ENCODE peak calls at places on chromosomes 16 and 17, in eight cellular contexts. M is choroid plexus epithelial cell; H is tibial artery; F is CD4-positive, alpha-beta memory T cell; Q is DMS 273 treated with DMSO at 0.1 percent for 48 hours; S is hippocampal formation; N is activated CD4-positive, alpha-beta T cell treated with anti-CD3 and anti-CD28 coated beads for 24 hours; J is BE2C. K is an unnamed sample.
A peak's percentile ranks its signal among the peaks of the same experiment; 100 is the strongest.

GRCh38 chr16:2148714-2149629 is 547 bp downstream of the RAB26 start:
- DNase-seq in M (no peak), H (no peak), F (peak; percentile 26), Q (peak; percentile 54), S (no peak), N (no peak), J (no peak), K (no peak)

GRCh38 chr17:60959696-60960095 is 282.0 kb downstream of the BCAS3 start:
- DNase-seq in M (peak; percentile 30), H (no peak), F (no peak), Q (no peak), S (no peak), N (no peak), J (no peak), K (no peak)

GRCh38 chr16:15955425-15955824 is 6.0 kb downstream of the ABCC1 start:
- DNase-seq in M (no peak), H (no peak), F (no peak), Q (no peak), S (no peak), N (no peak), J (no peak), K (no peak)

GRCh38 chr16:59042296-59042695 is 308.2 kb upstream of the GOT2 start:
- DNase-seq in M (no peak), H (no peak), F (no peak), Q (no peak), S (no peak), N (no peak), J (no peak), K (no peak)

GRCh38 chr16:84484579-84485254 is 19.7 kb downstream of the MEAK7 start:
- DNase-seq in M (peak; percentile 82), H (peak; percentile 38), F (no peak), Q (no peak), S (peak; percentile 74), N (no peak), J (peak; percentile 68), K (no peak)

GRCh38 chr17:42969006-42969581 is 4.8 kb upstream of the AARSD1 start:
- DNase-seq in M (peak; percentile 37), H (no peak), F (no peak), Q (no peak), S (no peak), N (no peak), J (no peak), K (no peak)

GRCh38 chr17:82432017-82432416 is 13.6 kb upstream of the OGFOD3 start:
- DNase-seq in M (no peak), H (no peak), F (no peak), Q (peak; percentile 10), S (no peak), N (no peak), J (no peak), K (no peak)

GRCh38 chr17:31216053-31216751 is 80.8 kb downstream of the OMG start:
- DNase-seq in M (peak; percentile 89), H (no peak), F (peak; percentile 21), Q (peak; percentile 16), S (no peak), N (no peak), J (no peak), K (peak; percentile 20)

GRCh38 chr16:72819345-72819744 is 228.6 kb downstream of the ZFHX3 start:
- DNase-seq in M (peak; percentile 63), H (no peak), F (no peak), Q (no peak), S (no peak), N (no peak), J (no peak), K (no peak)

GRCh38 chr16:83205896-83206295 is 579.1 kb downstream of the CDH13 start:
- DNase-seq in M (peak; percentile 63), H (no peak), F (no peak), Q (no peak), S (no peak), N (no peak), J (no peak), K (no peak)

GRCh38 chr16:82043680-82044584 is 8.9 kb downstream of the HSD17B2 start:
- DNase-seq in M (peak; percentile 74), H (no peak), F (no peak), Q (peak; percentile 6), S (no peak), N (no peak), J (no peak), K (no peak)

GRCh38 chr17:66987059-66987616 is 22.6 kb downstream of the CACNG4 start:
- DNase-seq in M (no peak), H (no peak), F (no peak), Q (no peak), S (no peak), N (no peak), J (no peak), K (no peak)

GRCh38 chr17:72976971-72977767 is 115.3 kb downstream of the SLC39A11 start:
- DNase-seq in M (peak; percentile 96), H (peak; percentile 42), F (no peak), Q (no peak), S (peak; percentile 15), N (no peak), J (no peak), K (no peak)

GRCh38 chr16:47037396-47037745 is 63.9 kb upstream of the DNAJA2 start:
- DNase-seq in M (no peak), H (no peak), F (no peak), Q (no peak), S (no peak), N (peak; percentile 20), J (peak; percentile 34), K (no peak)

GRCh38 chr17:35915153-35915969 is 15.2 kb downstream of the RDM1 start:
- DNase-seq in M (peak; percentile 15), H (no peak), F (no peak), Q (no peak), S (no peak), N (no peak), J (no peak), K (no peak)

GRCh38 chr16:1960665-1961630 is 1.6 kb downstream of the NDUFB10 start:
- DNase-seq in M (peak; percentile 45), H (no peak), F (peak; percentile 41), Q (peak; percentile 95), S (no peak), N (peak; percentile 49), J (peak; percentile 69), K (no peak)

GRCh38 chr16:3223913-3224515 is 10.9 kb downstream of the ZNF200 start:
- DNase-seq in M (no peak), H (no peak), F (no peak), Q (no peak), S (no peak), N (no peak), J (no peak), K (no peak)

GRCh38 chr16:85331685-85332084 is 219.4 kb upstream of the CIBAR2 start:
- DNase-seq in M (no peak), H (no peak), F (no peak), Q (no peak), S (no peak), N (no peak), J (no peak), K (no peak)

GRCh38 chr17:82798752-82799151 is 41.1 kb downstream of the ZNF750 start:
- DNase-seq in M (no peak), H (no peak), F (no peak), Q (no peak), S (no peak), N (no peak), J (no peak), K (no peak)

GRCh38 chr17:39674702-39675389 is 6.6 kb downstream of the PNMT start:
- DNase-seq in M (peak; percentile 40), H (peak; percentile 45), F (no peak), Q (no peak), S (no peak), N (no peak), J (peak; percentile 41), K (peak; percentile 53)

GRCh38 chr17:40063034-40063765 is 435 bp downstream of the THRA start:
- DNase-seq in M (peak; percentile 49), H (peak; percentile 77), F (no peak), Q (no peak), S (peak; percentile 74), N (no peak), J (peak; percentile 31), K (peak; percentile 27)

GRCh38 chr17:17835415-17836249 is 1.2 kb downstream of the SREBF1 start:
- DNase-seq in M (no peak), H (no peak), F (no peak), Q (no peak), S (no peak), N (no peak), J (no peak), K (no peak)

GRCh38 chr17:40097931-40098845 is 2.2 kb downstream of the NR1D1 start:
- DNase-seq in M (peak; percentile 56), H (peak; percentile 94), F (no peak), Q (no peak), S (no peak), N (no peak), J (no peak), K (no peak)

GRCh38 chr17:16215002-16215272 is 397 bp downstream of the NCOR1 start:
- DNase-seq in M (no peak), H (peak; percentile 27), F (no peak), Q (no peak), S (no peak), N (peak; percentile 17), J (peak; percentile 35), K (no peak)

GRCh38 chr16:79294568-79294967 is 306.0 kb downstream of the MAF start:
- DNase-seq in M (no peak), H (no peak), F (no peak), Q (no peak), S (no peak), N (no peak), J (no peak), K (no peak)

GRCh38 chr17:82157046-82158035 is 55.3 kb downstream of the CCDC57 start:
- DNase-seq in M (no peak), H (no peak), F (no peak), Q (no peak), S (no peak), N (no peak), J (no peak), K (no peak)

GRCh38 chr17:46795379-46795952 is 23.0 kb downstream of the WNT3 start:
- DNase-seq in M (peak; percentile 88), H (no peak), F (no peak), Q (no peak), S (no peak), N (no peak), J (no peak), K (no peak)

GRCh38 chr17:31688704-31689103 is 170.3 kb downstream of the COPRS start:
- DNase-seq in M (no peak), H (no peak), F (no peak), Q (no peak), S (no peak), N (no peak), J (no peak), K (no peak)

GRCh38 chr16:13957197-13958078 is 37.5 kb downstream of the ERCC4 start:
- DNase-seq in M (peak; percentile 96), H (peak; percentile 87), F (no peak), Q (peak; percentile 92), S (peak; percentile 40), N (no peak), J (peak; percentile 71), K (no peak)

GRCh38 chr16:86732621-86733297 is 154.4 kb downstream of the FOXL1 start:
- DNase-seq in M (no peak), H (no peak), F (no peak), Q (no peak), S (no peak), N (no peak), J (no peak), K (no peak)

GRCh38 chr16:81823111-81823510 is 44.0 kb downstream of the PLCG2 start:
- DNase-seq in M (no peak), H (peak; percentile 42), F (no peak), Q (no peak), S (peak; percentile 17), N (no peak), J (no peak), K (peak; percentile 84)

GRCh38 chr16:3759736-3760135 is 42.4 kb upstream of the TRAP1 start:
- DNase-seq in M (no peak), H (no peak), F (no peak), Q (no peak), S (no peak), N (no peak), J (no peak), K (no peak)

GRCh38 chr16:66226762-66227161 is 139.7 kb upstream of the CDH5 start:
- DNase-seq in M (no peak), H (no peak), F (no peak), Q (no peak), S (no peak), N (no peak), J (no peak), K (no peak)

GRCh38 chr17:82282239-82283207 is 9.0 kb upstream of the CSNK1D start:
- DNase-seq in M (no peak), H (no peak), F (no peak), Q (no peak), S (no peak), N (no peak), J (peak; percentile 43), K (no peak)

K was measured in naive B cell.